ENCODE peak calls at places on chromosomes 2 and 18, in seven cellular contexts. One of them, this sample, is unnamed.

GRCh38 chr2:203763425-203764272 is 57.2 kb downstream of the CD28 start:
- DNase-seq in iPS-NIHi11: no peak
- DNase-seq in WTC11: no peak
- DNase-seq in NB4: no peak
- DNase-seq in T-helper 22 cell: no peak
- DNase-seq in activated naive CD4-positive, alpha-beta T cell: no peak
- DNase-seq in stimulated activated CD8-positive, alpha-beta memory T cell treated with anti-CD3 and anti-CD28 coated beads, Interleukin-4, amount 100 ng/mL, for 1 hour: no peak
- DNase-seq in this sample: no peak

GRCh38 chr2:19574788-19575260 is 216.4 kb upstream of the OSR1 start:
- DNase-seq in iPS-NIHi11: no peak
- DNase-seq in WTC11: no peak
- DNase-seq in NB4: no peak
- DNase-seq in T-helper 22 cell: no peak
- DNase-seq in activated naive CD4-positive, alpha-beta T cell: no peak
- DNase-seq in stimulated activated CD8-positive, alpha-beta memory T cell treated with anti-CD3 and anti-CD28 coated beads, Interleukin-4, amount 100 ng/mL, for 1 hour: no peak
- DNase-seq in this sample: no peak

GRCh38 chr18:39951321-39951720 is 2003.7 kb upstream of the PIK3C3 start:
- DNase-seq in iPS-NIHi11: no peak
- DNase-seq in WTC11: no peak
- DNase-seq in NB4: no peak
- DNase-seq in T-helper 22 cell: no peak
- DNase-seq in activated naive CD4-positive, alpha-beta T cell: no peak
- DNase-seq in stimulated activated CD8-positive, alpha-beta memory T cell treated with anti-CD3 and anti-CD28 coated beads, Interleukin-4, amount 100 ng/mL, for 1 hour: no peak
- DNase-seq in this sample: no peak

GRCh38 chr18:77977331-77977730 is 727.7 kb downstream of the GALR1 start:
- DNase-seq in iPS-NIHi11: no peak
- DNase-seq in WTC11: no peak
- DNase-seq in NB4: no peak
- DNase-seq in T-helper 22 cell: no peak
- DNase-seq in activated naive CD4-positive, alpha-beta T cell: no peak
- DNase-seq in stimulated activated CD8-positive, alpha-beta memory T cell treated with anti-CD3 and anti-CD28 coated beads, Interleukin-4, amount 100 ng/mL, for 1 hour: no peak
- DNase-seq in this sample: no peak

GRCh38 chr2:113281920-113282746 is 3.4 kb upstream of the PAX8 start:
- DNase-seq in iPS-NIHi11: no peak
- DNase-seq in WTC11: no peak
- DNase-seq in NB4: no peak
- DNase-seq in T-helper 22 cell: no peak
- DNase-seq in activated naive CD4-positive, alpha-beta T cell: no peak
- DNase-seq in stimulated activated CD8-positive, alpha-beta memory T cell treated with anti-CD3 and anti-CD28 coated beads, Interleukin-4, amount 100 ng/mL, for 1 hour: no peak
- DNase-seq in this sample: no peak

GRCh38 chr2:144645055-144645778 is 125.3 kb upstream of the ZEB2 start:
- DNase-seq in iPS-NIHi11: no peak
- DNase-seq in WTC11: no peak
- DNase-seq in NB4: peak; percentile 91
- DNase-seq in T-helper 22 cell: no peak
- DNase-seq in activated naive CD4-positive, alpha-beta T cell: no peak
- DNase-seq in stimulated activated CD8-positive, alpha-beta memory T cell treated with anti-CD3 and anti-CD28 coated beads, Interleukin-4, amount 100 ng/mL, for 1 hour: no peak
- DNase-seq in this sample: no peak

GRCh38 chr18:40437517-40437916 is 1517.5 kb upstream of the PIK3C3 start:
- DNase-seq in iPS-NIHi11: no peak
- DNase-seq in WTC11: no peak
- DNase-seq in NB4: no peak
- DNase-seq in T-helper 22 cell: no peak
- DNase-seq in activated naive CD4-positive, alpha-beta T cell: no peak
- DNase-seq in stimulated activated CD8-positive, alpha-beta memory T cell treated with anti-CD3 and anti-CD28 coated beads, Interleukin-4, amount 100 ng/mL, for 1 hour: no peak
- DNase-seq in this sample: no peak

GRCh38 chr2:214696681-214697080 is 112.8 kb downstream of the BARD1 start:
- DNase-seq in iPS-NIHi11: no peak
- DNase-seq in WTC11: no peak
- DNase-seq in NB4: no peak
- DNase-seq in T-helper 22 cell: no peak
- DNase-seq in activated naive CD4-positive, alpha-beta T cell: no peak
- DNase-seq in stimulated activated CD8-positive, alpha-beta memory T cell treated with anti-CD3 and anti-CD28 coated beads, Interleukin-4, amount 100 ng/mL, for 1 hour: no peak
- DNase-seq in this sample: no peak

GRCh38 chr2:182858671-182859070 is 7.8 kb downstream of the FRZB start:
- DNase-seq in iPS-NIHi11: no peak
- DNase-seq in WTC11: no peak
- DNase-seq in NB4: no peak
- DNase-seq in T-helper 22 cell: no peak
- DNase-seq in activated naive CD4-positive, alpha-beta T cell: no peak
- DNase-seq in stimulated activated CD8-positive, alpha-beta memory T cell treated with anti-CD3 and anti-CD28 coated beads, Interleukin-4, amount 100 ng/mL, for 1 hour: no peak
- DNase-seq in this sample: no peak

GRCh38 chr2:56523815-56524214 is 340.0 kb downstream of the CCDC85A start:
- DNase-seq in iPS-NIHi11: no peak
- DNase-seq in WTC11: no peak
- DNase-seq in NB4: no peak
- DNase-seq in T-helper 22 cell: no peak
- DNase-seq in activated naive CD4-positive, alpha-beta T cell: no peak
- DNase-seq in stimulated activated CD8-positive, alpha-beta memory T cell treated with anti-CD3 and anti-CD28 coated beads, Interleukin-4, amount 100 ng/mL, for 1 hour: no peak
- DNase-seq in this sample: no peak

GRCh38 chr2:110716959-110717645 is 15.3 kb upstream of the ACOXL start:
- DNase-seq in iPS-NIHi11: no peak
- DNase-seq in WTC11: no peak
- DNase-seq in NB4: no peak
- DNase-seq in T-helper 22 cell: no peak
- DNase-seq in activated naive CD4-positive, alpha-beta T cell: no peak
- DNase-seq in stimulated activated CD8-positive, alpha-beta memory T cell treated with anti-CD3 and anti-CD28 coated beads, Interleukin-4, amount 100 ng/mL, for 1 hour: no peak
- DNase-seq in this sample: no peak

GRCh38 chr2:40448476-40449079 is 3.3 kb downstream of the SLC8A1 start:
- DNase-seq in iPS-NIHi11: peak; percentile 30
- DNase-seq in WTC11: no peak
- DNase-seq in NB4: peak; percentile 53
- DNase-seq in T-helper 22 cell: no peak
- DNase-seq in activated naive CD4-positive, alpha-beta T cell: no peak
- DNase-seq in stimulated activated CD8-positive, alpha-beta memory T cell treated with anti-CD3 and anti-CD28 coated beads, Interleukin-4, amount 100 ng/mL, for 1 hour: no peak
- DNase-seq in this sample: no peak

GRCh38 chr18:39799010-39799409 is 2156.0 kb upstream of the PIK3C3 start:
- DNase-seq in iPS-NIHi11: no peak
- DNase-seq in WTC11: no peak
- DNase-seq in NB4: no peak
- DNase-seq in T-helper 22 cell: no peak
- DNase-seq in activated naive CD4-positive, alpha-beta T cell: no peak
- DNase-seq in stimulated activated CD8-positive, alpha-beta memory T cell treated with anti-CD3 and anti-CD28 coated beads, Interleukin-4, amount 100 ng/mL, for 1 hour: no peak
- DNase-seq in this sample: no peak

GRCh38 chr2:33518929-33519328 is 42.5 kb downstream of the RASGRP3 start:
- DNase-seq in iPS-NIHi11: no peak
- DNase-seq in WTC11: no peak
- DNase-seq in NB4: no peak
- DNase-seq in T-helper 22 cell: no peak
- DNase-seq in activated naive CD4-positive, alpha-beta T cell: no peak
- DNase-seq in stimulated activated CD8-positive, alpha-beta memory T cell treated with anti-CD3 and anti-CD28 coated beads, Interleukin-4, amount 100 ng/mL, for 1 hour: no peak
- DNase-seq in this sample: no peak

GRCh38 chr2:25228848-25229674 is 60.7 kb upstream of the POMC start:
- DNase-seq in iPS-NIHi11: peak; percentile 88
- DNase-seq in WTC11: peak; percentile 87
- DNase-seq in NB4: peak; percentile 71
- DNase-seq in T-helper 22 cell: no peak
- DNase-seq in activated naive CD4-positive, alpha-beta T cell: no peak
- DNase-seq in stimulated activated CD8-positive, alpha-beta memory T cell treated with anti-CD3 and anti-CD28 coated beads, Interleukin-4, amount 100 ng/mL, for 1 hour: no peak
- DNase-seq in this sample: no peak

GRCh38 chr2:236972491-236973379 is 113.0 kb upstream of the COPS8 start:
- DNase-seq in iPS-NIHi11: peak; percentile 80
- DNase-seq in WTC11: peak; percentile 39
- DNase-seq in NB4: no peak
- DNase-seq in T-helper 22 cell: no peak
- DNase-seq in activated naive CD4-positive, alpha-beta T cell: no peak
- DNase-seq in stimulated activated CD8-positive, alpha-beta memory T cell treated with anti-CD3 and anti-CD28 coated beads, Interleukin-4, amount 100 ng/mL, for 1 hour: no peak
- DNase-seq in this sample: no peak

GRCh38 chr2:70301344-70302194 is at the start of gene FAM136A:
- DNase-seq in iPS-NIHi11: peak; percentile 94
- DNase-seq in WTC11: peak; percentile 94
- DNase-seq in NB4: peak; percentile 92
- DNase-seq in T-helper 22 cell: peak; percentile 73
- DNase-seq in activated naive CD4-positive, alpha-beta T cell: peak; percentile 82
- DNase-seq in stimulated activated CD8-positive, alpha-beta memory T cell treated with anti-CD3 and anti-CD28 coated beads, Interleukin-4, amount 100 ng/mL, for 1 hour: peak; percentile 63
- DNase-seq in this sample: peak; percentile 29

GRCh38 chr2:217795067-217795466 is 207.7 kb downstream of the TNS1 start:
- DNase-seq in iPS-NIHi11: no peak
- DNase-seq in WTC11: no peak
- DNase-seq in NB4: no peak
- DNase-seq in T-helper 22 cell: no peak
- DNase-seq in activated naive CD4-positive, alpha-beta T cell: no peak
- DNase-seq in stimulated activated CD8-positive, alpha-beta memory T cell treated with anti-CD3 and anti-CD28 coated beads, Interleukin-4, amount 100 ng/mL, for 1 hour: no peak
- DNase-seq in this sample: no peak

GRCh38 chr2:1997409-1997808 is 253.1 kb upstream of the PXDN start:
- DNase-seq in iPS-NIHi11: no peak
- DNase-seq in WTC11: no peak
- DNase-seq in NB4: no peak
- DNase-seq in T-helper 22 cell: no peak
- DNase-seq in activated naive CD4-positive, alpha-beta T cell: no peak
- DNase-seq in stimulated activated CD8-positive, alpha-beta memory T cell treated with anti-CD3 and anti-CD28 coated beads, Interleukin-4, amount 100 ng/mL, for 1 hour: no peak
- DNase-seq in this sample: no peak